ENCODE peak calls at places on chromosome 4, in five cellular contexts. J is CD8-positive, alpha-beta memory T cell; X is IMR-90; M is psoas muscle; W is adrenal gland. P is an unnamed sample.
A peak's percentile ranks its signal among the peaks of the same experiment; 100 is the strongest.

GRCh38 chr4:2246384-2247127 is 4.6 kb upstream of the HAUS3 start:
- DNase-seq in J (no peak), X (no peak), M (no peak), W (no peak), P (peak; percentile 17)

GRCh38 chr4:1047106-1047975 is 35.9 kb downstream of the FGFRL1 start:
- DNase-seq in J (no peak), X (no peak), M (peak; percentile 25), W (peak; percentile 32), P (peak; percentile 85)

GRCh38 chr4:84286048-84286447 is 213.0 kb downstream of the NKX6-1 start:
- DNase-seq in J (no peak), X (no peak), M (no peak), W (no peak), P (no peak)

GRCh38 chr4:118942465-118942864 is 53.8 kb downstream of the SYNPO2 start:
- DNase-seq in J (no peak), X (peak; percentile 13), M (peak; percentile 28), W (no peak), P (no peak)

GRCh38 chr4:143609492-143609891 is 91.0 kb downstream of the FREM3 start:
- DNase-seq in J (no peak), X (no peak), M (no peak), W (no peak), P (no peak)

GRCh38 chr4:6476893-6477292 is 4.5 kb upstream of the PPP2R2C start:
- DNase-seq in J (no peak), X (no peak), M (no peak), W (no peak), P (no peak)

GRCh38 chr4:25913056-25913850 is 767 bp upstream of the SMIM20 start:
- DNase-seq in J (peak; percentile 35), X (peak; percentile 47), M (peak; percentile 34), W (peak; percentile 22), P (peak; percentile 30)

GRCh38 chr4:1379351-1379781 is 26.9 kb downstream of the NKX1-1 start:
- DNase-seq in J (no peak), X (no peak), M (peak; percentile 10), W (no peak), P (no peak)

GRCh38 chr4:721261-722171 is 15.9 kb downstream of the PCGF3 start:
- DNase-seq in J (no peak), X (no peak), M (no peak), W (peak; percentile 86), P (peak; percentile 62)

GRCh38 chr4:40253906-40254305 is 57.1 kb downstream of the RHOH start:
- DNase-seq in J (no peak), X (no peak), M (no peak), W (no peak), P (no peak)

GRCh38 chr4:186497043-186497442 is 58.3 kb downstream of the MTNR1A start:
- DNase-seq in J (no peak), X (no peak), M (no peak), W (no peak), P (no peak)

GRCh38 chr4:87035881-87036509 is 101.2 kb downstream of the AFF1 start:
- DNase-seq in J (no peak), X (no peak), M (no peak), W (no peak), P (no peak)
- H3K4me1 ChIP-seq in J (peaks cover 40% of the 10 kb centered on the region), X (peaks cover 31% of the 10 kb centered on the region), M (peaks cover 99% of the 10 kb centered on the region), W (peaks cover 92% of the 10 kb centered on the region), P (peaks cover 81% of the 10 kb centered on the region)

GRCh38 chr4:173990126-173990878 is 293.2 kb downstream of the FBXO8 start:
- DNase-seq in J (no peak), X (peak; percentile 46), M (no peak), W (no peak), P (no peak)

GRCh38 chr4:173991814-173992213 is 291.7 kb downstream of the FBXO8 start:
- DNase-seq in J (no peak), X (no peak), M (no peak), W (no peak), P (no peak)

GRCh38 chr4:173991321-173991720 is 292.1 kb downstream of the FBXO8 start:
- DNase-seq in J (no peak), X (no peak), M (no peak), W (no peak), P (no peak)

DNA sequence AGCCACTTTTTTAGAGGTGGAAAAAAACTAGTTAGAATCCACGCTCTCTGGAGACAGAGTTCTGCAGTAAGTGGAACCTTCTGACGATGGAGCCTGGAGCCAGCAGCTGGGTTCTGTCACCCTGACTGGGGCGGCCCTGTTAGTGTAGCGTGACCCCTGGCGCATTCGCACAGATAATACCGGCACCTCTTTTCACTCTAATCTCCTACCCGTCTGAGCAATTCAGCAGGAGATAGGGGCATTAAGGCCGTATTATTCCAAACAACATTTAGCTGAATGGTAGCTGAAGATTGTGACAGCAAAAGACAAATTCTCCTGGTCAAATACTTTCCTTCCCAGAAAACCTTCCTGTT is 292.6 kb downstream of the FBXO8 start:
- DNase-seq in J (no peak), X (no peak), M (no peak), W (peak; percentile 22), P (peak; percentile 10)
- H3K4me3 ChIP-seq in J (no peak overlapping the region), X (no peak overlapping the region), M (no peak overlapping the region), W (no peak overlapping the region), P (no peak overlapping the region)

GRCh38 chr4:144799486-144799885 is 153.5 kb downstream of the HHIP start:
- DNase-seq in J (no peak), X (no peak), M (no peak), W (no peak), P (no peak)

DNA sequence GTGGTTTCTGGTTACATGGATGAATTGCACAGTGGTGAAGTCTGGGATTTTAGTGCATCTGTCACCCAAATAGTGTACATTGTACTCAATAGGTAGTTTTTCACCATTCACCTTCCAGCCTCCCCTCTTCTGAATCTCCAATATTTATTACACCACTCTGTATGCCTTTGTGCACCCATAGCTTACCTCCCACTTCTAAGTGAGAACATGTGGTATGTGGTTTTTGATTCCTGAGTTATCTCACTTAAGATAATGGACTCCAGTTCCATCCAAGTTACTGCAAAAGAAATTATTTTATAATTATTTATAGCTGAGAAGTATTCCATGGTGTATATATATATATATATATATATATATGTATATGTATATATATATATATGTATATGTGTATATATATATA is 155.8 kb downstream of the HHIP start:
- DNase-seq in J (no peak), X (no peak), M (no peak), W (no peak), P (no peak)
- H3K4me1 ChIP-seq in J (no peaks in the 10 kb centered on the region), X (no peaks in the 10 kb centered on the region), M (no peaks in the 10 kb centered on the region), W (no peaks in the 10 kb centered on the region), P (no peaks in the 10 kb centered on the region)

GRCh38 chr4:169060396-169061081 is 50.5 kb upstream of the CBR4 start:
- DNase-seq in J (no peak), X (no peak), M (no peak), W (no peak), P (no peak)

GRCh38 chr4:169059294-169060201 is 49.5 kb upstream of the CBR4 start:
- DNase-seq in J (no peak), X (no peak), M (peak; percentile 37), W (no peak), P (no peak)

GRCh38 chr4:169064281-169064680 is 54.2 kb upstream of the CBR4 start:
- DNase-seq in J (no peak), X (no peak), M (no peak), W (no peak), P (no peak)

GRCh38 chr4:169063441-169063840 is 53.4 kb upstream of the CBR4 start:
- DNase-seq in J (no peak), X (no peak), M (no peak), W (no peak), P (no peak)

DNA sequence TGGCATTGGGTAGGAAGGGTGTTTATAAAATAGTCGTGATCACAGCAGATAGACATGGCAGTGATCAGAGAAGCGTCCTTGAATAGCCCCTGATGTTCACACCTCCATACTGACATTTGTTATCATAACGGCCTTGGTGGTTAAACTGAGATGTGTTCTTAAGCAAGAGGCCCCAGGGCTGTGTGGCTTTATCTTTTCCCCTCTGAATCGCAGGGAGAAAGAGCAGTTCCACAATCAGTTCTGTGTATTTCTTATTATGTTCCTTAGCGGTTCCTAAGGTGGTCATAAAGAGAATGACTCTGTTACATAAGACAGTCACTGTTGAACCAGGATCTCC is 52.8 kb upstream of the CBR4 start:
- DNase-seq in J (no peak), X (peak; percentile 34), M (no peak), W (peak; percentile 27), P (no peak)
- H3K4me3 ChIP-seq in J (no peak overlapping the region), X (no peak overlapping the region), M (no peak overlapping the region), W (no peak overlapping the region), P (no peak overlapping the region)

GRCh38 chr4:57190651-57191481 is 80.7 kb upstream of the IGFBP7 start:
- DNase-seq in J (no peak), X (peak; percentile 13), M (no peak), W (no peak), P (no peak)
- H3K4me1 ChIP-seq in J (no peaks in the 10 kb centered on the region), X (no peaks in the 10 kb centered on the region), M (no peaks in the 10 kb centered on the region), W (no peaks in the 10 kb centered on the region), P (no peaks in the 10 kb centered on the region)

GRCh38 chr4:48491514-48492176 is 1.6 kb downstream of the ZAR1 start:
- DNase-seq in J (no peak), X (no peak), M (no peak), W (no peak), P (no peak)

GRCh38 chr4:48493485-48494100 is 3.5 kb downstream of the ZAR1 start:
- DNase-seq in J (no peak), X (no peak), M (no peak), W (no peak), P (no peak)

GRCh38 chr4:48489683-48490011 is 405 bp upstream of the ZAR1 start:
- DNase-seq in J (no peak), X (no peak), M (no peak), W (no peak), P (no peak)

GRCh38 chr4:48490680-48491513 is 845 bp downstream of the ZAR1 start:
- DNase-seq in J (no peak), X (no peak), M (peak; percentile 14), W (no peak), P (peak; percentile 85)

GRCh38 chr4:48490012-48490679 is at the start of gene ZAR1:
- DNase-seq in J (no peak), X (no peak), M (no peak), W (no peak), P (no peak)
- H3K4me3 ChIP-seq in J (no peak within 1 kb of the TSS), X (peak within 1 kb of the TSS; percentile 27), M (peak within 1 kb of the TSS; percentile 58), W (no peak within 1 kb of the TSS), P (peak within 1 kb of the TSS; percentile 49)

GRCh38 chr4:74092957-74093356 is 6.0 kb downstream of the CXCL2 start:
- DNase-seq in J (no peak), X (peak; percentile 39), M (no peak), W (no peak), P (no peak)
- H3K4me1 ChIP-seq in J (no peaks in the 10 kb centered on the region), X (no peaks in the 10 kb centered on the region), M (no peaks in the 10 kb centered on the region), W (no peaks in the 10 kb centered on the region), P (peaks cover 4% of the 10 kb centered on the region)

P was measured in upper lobe of left lung.